ENCODE peak calls at places on chromosomes 4 and X, in five cellular contexts. K is NCI-H1092, S is SW 1271, T is AG08395, V is NCI-H1930. C is an unnamed sample.

GRCh38 chr4:126756050-126756809 is 876.5 kb upstream of the INTU start:
- DNase-seq in K (no peak), S (no peak), T (no peak), V (no peak), C (no peak)

GRCh38 chr4:52861879-52862604 is at the start of gene RASL11B:
- DNase-seq in K (peak), S (peak), T (peak), V (peak), C (peak)

GRCh38 chrX:46204721-46205422 is 340.3 kb downstream of the ZNF674 start:
- DNase-seq in K (no peak), S (no peak), T (no peak), V (no peak), C (no peak)

GRCh38 chr4:89212666-89213381 is 94.8 kb downstream of the GPRIN3 start:
- DNase-seq in K (no peak), S (no peak), T (no peak), V (no peak), C (no peak)

GRCh38 chr4:76802546-76803021 is 95.4 kb downstream of the SOWAHB start:
- DNase-seq in K (no peak), S (no peak), T (no peak), V (no peak), C (no peak)

GRCh38 chr4:2630556-2631273 is 94.3 kb downstream of the FAM193A start:
- DNase-seq in K (no peak), S (no peak), T (no peak), V (no peak), C (no peak)

GRCh38 chr4:2256156-2256731 is 5.7 kb downstream of the MXD4 start:
- DNase-seq in K (no peak), S (no peak), T (no peak), V (no peak), C (no peak)

GRCh38 chr4:8040607-8041006 is 100.9 kb upstream of the AFAP1 start:
- DNase-seq in K (no peak), S (no peak), T (no peak), V (no peak), C (no peak)

GRCh38 chr4:64617813-64618212 is 208.6 kb upstream of the TECRL start:
- DNase-seq in K (no peak), S (no peak), T (no peak), V (no peak), C (no peak)

GRCh38 chr4:26829018-26829417 is 31.6 kb upstream of the STIM2 start:
- DNase-seq in K (no peak), S (no peak), T (no peak), V (no peak), C (no peak)

GRCh38 chrX:132412208-132412607 is 76.6 kb downstream of the MBNL3 start:
- DNase-seq in K (no peak), S (no peak), T (no peak), V (no peak), C (no peak)

GRCh38 chr4:54961357-54961975 is 163.9 kb downstream of the KDR start:
- DNase-seq in K (peak), S (no peak), T (peak), V (peak), C (peak)

GRCh38 chrX:104335765-104336164 is 81.0 kb upstream of the ESX1 start:
- DNase-seq in K (no peak), S (no peak), T (peak), V (no peak), C (peak)

GRCh38 chrX:154115750-154116149 is 18.2 kb upstream of the MECP2 start:
- DNase-seq in K (no peak), S (no peak), T (no peak), V (no peak), C (no peak)

GRCh38 chrX:1502241-1502640 is 34.7 kb downstream of the P2RY8 start:
- DNase-seq in K (no peak), S (no peak), T (no peak), V (no peak), C (no peak)

GRCh38 chr4:154854362-154854761 is 73.3 kb downstream of the RBM46 start:
- DNase-seq in K (no peak), S (no peak), T (no peak), V (no peak), C (peak)

GRCh38 chr4:148557793-148558192 is 115.6 kb upstream of the NR3C2 start:
- DNase-seq in K (no peak), S (no peak), T (no peak), V (no peak), C (no peak)

GRCh38 chr4:36286481-36286871 is 5.1 kb downstream of the DTHD1 start:
- DNase-seq in K (no peak), S (no peak), T (no peak), V (no peak), C (no peak)

GRCh38 chr4:184824776-184825393 is 883 bp downstream of the ACSL1 start:
- DNase-seq in K (no peak), S (no peak), T (no peak), V (no peak), C (no peak)

C was measured in GM03348.